ENCODE peak calls at places on chromosome 1, in five cellular contexts. I is tibial nerve, Z is pancreas, A is neural progenitor cell, G is fibroblast of mammary gland. T is an unnamed sample.

GRCh38 chr1:9518454-9518998 is 20.7 kb upstream of the SLC25A33 start:
- DNase-seq in A (no peak), I (no peak), Z (no peak), G (no peak), T (no peak)

GRCh38 chr1:18175530-18176377 is 68.2 kb downstream of the IGSF21 start:
- DNase-seq in G (no peak), Z (no peak), I (no peak), A (no peak), T (no peak)

GRCh38 chr1:12048376-12048775 is 14.7 kb upstream of the TNFRSF8 start:
- DNase-seq in Z (no peak), G (no peak), A (no peak), I (no peak), T (no peak)

GRCh38 chr1:6012529-6013318 is 20.5 kb upstream of the NPHP4 start:
- DNase-seq in I (no peak), G (no peak), Z (no peak), A (no peak), T (no peak)

GRCh38 chr1:59431566-59432294 is 134.8 kb downstream of the FGGY start:
- DNase-seq in Z (no peak), G (no peak), I (no peak), A (no peak), T (no peak)

GRCh38 chr1:98661544-98662353 is at the start of gene SNX7:
- DNase-seq in Z (peak), I (peak), G (peak), A (peak), T (peak)

GRCh38 chr1:84181350-84182005 is 37.4 kb downstream of the PRKACB start:
- DNase-seq in Z (no peak), I (no peak), G (no peak), A (no peak), T (no peak)

GRCh38 chr1:206110161-206110560 is 7.0 kb downstream of the AVPR1B start:
- DNase-seq in Z (no peak), I (no peak), G (no peak), A (no peak), T (no peak)

GRCh38 chr1:201044119-201044518 is 20.6 kb upstream of the KIF21B start:
- DNase-seq in Z (no peak), I (no peak), G (no peak), A (no peak), T (no peak)

GRCh38 chr1:161730050-161730564 is 8.8 kb downstream of the FCRLB start:
- DNase-seq in Z (no peak), I (no peak), A (no peak), G (peak), T (no peak)

GRCh38 chr1:161229896-161230295 is 4.0 kb downstream of the TOMM40L start:
- DNase-seq in A (peak), G (no peak), I (no peak), Z (no peak), T (no peak)

GRCh38 chr1:155321577-155322497 is 1.1 kb downstream of the RUSC1 start:
- DNase-seq in Z (peak), I (no peak), A (peak), G (no peak), T (no peak)

GRCh38 chr1:112905420-112906154 is 50.4 kb downstream of the SLC16A1 start:
- DNase-seq in I (no peak), A (no peak), Z (peak), G (peak), T (no peak)

GRCh38 chr1:147083919-147084272 is 88.4 kb downstream of the PRKAB2 start:
- DNase-seq in A (no peak), Z (no peak), I (no peak), G (no peak), T (no peak)

GRCh38 chr1:180244840-180245239 is 14.8 kb downstream of the LHX4 start:
- DNase-seq in A (no peak), I (no peak), G (no peak), Z (no peak), T (no peak)

GRCh38 chr1:93620841-93621210 is 60.8 kb downstream of the BCAR3 start:
- DNase-seq in G (no peak), Z (no peak), I (no peak), A (no peak), T (no peak)

GRCh38 chr1:115977481-115978258 is 1.4 kb downstream of the SLC22A15 start:
- DNase-seq in G (peak), I (no peak), A (no peak), Z (no peak), T (no peak)

GRCh38 chr1:60874703-60875102 is 207.7 kb upstream of the NFIA start:
- DNase-seq in G (peak), Z (no peak), A (no peak), I (no peak), T (no peak)

GRCh38 chr1:1215266-1215676 is 1.3 kb upstream of the TNFRSF4 start:
- DNase-seq in A (no peak), Z (peak), I (no peak), G (no peak), T (no peak)

GRCh38 chr1:23777979-23778814 is at the start of gene PITHD1:
- DNase-seq in Z (peak), G (peak), I (peak), A (peak), T (no peak)

GRCh38 chr1:241167121-241167619 is 189.8 kb downstream of the RGS7 start:
- DNase-seq in I (no peak), G (no peak), Z (no peak), A (no peak), T (no peak)

GRCh38 chr1:169041371-169041770 is 65.1 kb upstream of the ATP1B1 start:
- DNase-seq in Z (no peak), G (no peak), A (no peak), I (no peak), T (no peak)

GRCh38 chr1:1684031-1684681 is 8.4 kb downstream of the SLC35E2B start:
- DNase-seq in I (no peak), Z (no peak), G (no peak), A (no peak), T (no peak)

GRCh38 chr1:168825129-168825528 is 96.1 kb upstream of the DPT start:
- DNase-seq in I (no peak), Z (no peak), A (no peak), G (no peak), T (no peak)

GRCh38 chr1:7388141-7388487 is 383.0 kb upstream of the VAMP3 start:
- DNase-seq in A (no peak), I (no peak), G (no peak), Z (no peak), T (no peak)

GRCh38 chr1:200733907-200734306 is 4.8 kb upstream of the CAMSAP2 start:
- DNase-seq in A (no peak), Z (no peak), G (no peak), I (no peak), T (no peak)

GRCh38 chr1:2103266-2103900 is 53.2 kb downstream of the PRKCZ start:
- DNase-seq in G (no peak), I (no peak), A (no peak), Z (peak), T (no peak)

GRCh38 chr1:226420860-226421259 is 13.0 kb upstream of the PARP1 start:
- DNase-seq in Z (no peak), A (no peak), G (no peak), I (no peak), T (no peak)

GRCh38 chr1:168960595-168960994 is 145.9 kb upstream of the ATP1B1 start:
- DNase-seq in A (no peak), G (no peak), Z (no peak), I (no peak), T (no peak)

GRCh38 chr1:231691618-231692259 is 65.1 kb downstream of the DISC1 start:
- DNase-seq in Z (no peak), I (no peak), G (peak), A (peak), T (no peak)

GRCh38 chr1:19980298-19980697 is 880 bp upstream of the PLA2G2A start:
- DNase-seq in I (no peak), Z (no peak), G (no peak), A (no peak), T (no peak)

GRCh38 chr1:230348386-230349022 is 77.6 kb downstream of the PGBD5 start:
- DNase-seq in I (no peak), Z (no peak), G (no peak), A (no peak), T (no peak)

GRCh38 chr1:21110163-21110562 is 66.5 kb downstream of the EIF4G3 start:
- DNase-seq in G (no peak), A (no peak), I (no peak), Z (no peak), T (no peak)

GRCh38 chr1:198601936-198602889 is 36.6 kb upstream of the PTPRC start:
- DNase-seq in G (peak), Z (no peak), I (no peak), A (no peak), T (no peak)

DNA sequence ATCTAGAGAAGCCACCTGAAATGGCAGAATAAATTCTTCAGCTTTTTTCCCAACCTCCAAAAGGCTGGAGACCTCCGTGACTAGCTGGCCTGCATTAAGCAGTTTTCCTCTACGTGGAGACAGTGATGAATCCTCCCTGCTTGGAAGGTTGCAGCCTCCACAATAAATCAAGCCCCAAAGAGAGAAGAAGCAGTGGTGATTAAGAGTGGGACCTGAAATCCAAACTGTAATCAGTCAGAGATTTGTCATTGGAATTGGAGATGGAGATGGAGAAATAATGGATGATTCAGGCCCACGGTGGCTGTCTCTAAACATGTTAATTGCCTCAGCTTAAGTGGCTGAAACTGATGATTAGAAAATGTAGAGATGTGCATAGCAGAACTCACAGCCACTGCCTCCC is 111.7 kb downstream of the CNIH3 start:
- DNase-seq in A (no peak), I (no peak), G (peak), Z (no peak), T (no peak)
- TF ChIP-seq CTCF in A (no peak), I (no peak), G (no peak), Z (no peak), T (no peak)

GRCh38 chr1:56806804-56807203 is 12.4 kb downstream of the FYB2 start:
- DNase-seq in Z (no peak), I (no peak), G (no peak), A (no peak), T (no peak)
- TF ChIP-seq CTCF in Z (no peak), I (no peak), G (no peak), A (no peak), T (no peak)

GRCh38 chr1:210293191-210293607 is 35.5 kb upstream of the HHAT start:
- DNase-seq in A (no peak), G (peak), Z (peak), I (peak), T (peak)

GRCh38 chr1:210291786-210292275 is 36.9 kb upstream of the HHAT start:
- DNase-seq in I (no peak), G (peak), Z (peak), A (no peak), T (no peak)

GRCh38 chr1:210294991-210295773 is 33.5 kb upstream of the HHAT start:
- DNase-seq in A (peak), G (peak), I (no peak), Z (no peak), T (no peak)

GRCh38 chr1:210291088-210291487 is 37.6 kb upstream of the HHAT start:
- DNase-seq in I (no peak), Z (no peak), G (no peak), A (no peak), T (no peak)

DNA sequence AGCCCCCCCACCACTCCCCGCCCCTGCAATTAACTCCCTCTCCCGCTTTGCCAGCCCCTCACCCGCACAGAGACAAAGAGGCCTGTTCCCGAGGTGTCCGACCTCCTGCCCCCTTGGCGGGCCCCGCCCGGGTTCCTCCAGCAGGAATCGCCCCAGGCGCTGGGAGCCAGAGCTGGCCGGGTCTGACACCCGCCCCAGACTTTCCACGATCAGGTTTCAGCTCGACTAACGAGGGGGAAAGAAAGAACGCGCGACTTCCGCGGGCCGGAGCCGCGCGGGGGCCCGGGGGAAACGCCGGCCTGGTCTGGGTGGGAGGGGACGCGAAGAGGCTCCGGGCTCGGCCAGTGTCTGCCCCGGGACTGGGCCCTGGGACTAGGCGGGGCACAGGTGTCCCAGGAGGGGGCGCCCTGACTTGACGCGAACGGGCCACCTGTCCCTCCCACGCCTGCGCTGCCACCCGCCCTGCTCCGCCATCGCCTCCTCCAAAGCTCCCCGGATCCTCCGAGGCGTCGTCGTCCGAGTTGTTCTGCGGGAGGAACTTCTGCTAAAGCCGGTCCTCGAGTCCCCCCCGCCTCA is 36.3 kb upstream of the HHAT start:
- DNase-seq in I (no peak), G (no peak), Z (peak), A (peak), T (no peak)
- TF ChIP-seq CTCF in I (no peak), G (no peak), Z (no peak), A (peak), T (no peak)

DNA sequence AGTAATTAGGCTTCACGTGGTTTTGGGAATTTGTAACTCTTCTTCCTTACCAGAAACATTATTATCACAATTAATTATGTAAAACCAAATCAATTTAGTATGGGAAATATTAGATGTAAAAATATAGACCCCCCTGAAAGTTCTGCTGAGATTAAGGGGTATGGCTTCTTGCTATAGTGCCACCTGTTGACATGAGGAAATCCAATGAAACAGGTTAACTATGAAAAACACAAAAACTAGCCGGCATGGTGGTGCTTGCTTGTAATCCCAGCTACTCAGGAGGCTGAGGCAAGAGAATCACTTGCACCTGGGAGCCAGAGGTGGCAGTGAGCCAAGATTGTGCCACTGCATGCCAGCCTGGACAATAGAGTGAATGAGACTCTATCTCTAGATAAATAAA is 49.2 kb downstream of the MAP3K21 start:
- DNase-seq in I (no peak), G (no peak), A (no peak), Z (peak), T (no peak)
- TF ChIP-seq CTCF in I (no peak), G (no peak), A (peak), Z (no peak), T (no peak)

GRCh38 chr1:228913649-228914048 is 178.4 kb downstream of the RHOU start:
- DNase-seq in I (no peak), Z (no peak), G (no peak), A (peak), T (no peak)
- TF ChIP-seq CTCF in I (no peak), Z (no peak), G (no peak), A (no peak), T (no peak)

T was measured in thoracic aorta.